ENCODE peak calls at places on chromosomes 2 and 18, in ten cellular contexts. S, G, V, Q, J, L, N, I, E and A are unnamed samples.

GRCh38 chr2:39581866-39582265 is 83.9 kb upstream of the TMEM178A start:
- DNase-seq in N (no peak), V (no peak), I (no peak), S (no peak), Q (no peak), J (no peak), E (no peak), L (no peak), G (no peak), A (no peak)

GRCh38 chr2:105943977-105944376 is 199.3 kb downstream of the NCK2 start:
- DNase-seq in V (no peak), N (no peak), I (no peak), S (no peak), J (no peak), G (no peak), Q (no peak), L (no peak), E (no peak), A (no peak)

GRCh38 chr18:9707381-9708056 is 582 bp upstream of the RAB31 start:
- DNase-seq in I (peak), G (no peak), L (no peak), Q (no peak), V (no peak), S (no peak), N (no peak), E (peak), J (no peak), A (peak)

GRCh38 chr2:22175002-22175401 is 1051.2 kb downstream of the TDRD15 start:
- DNase-seq in S (no peak), N (no peak), G (no peak), L (no peak), E (no peak), V (no peak), Q (no peak), I (no peak), J (no peak), A (no peak)

GRCh38 chr2:215780891-215781290 is 232.5 kb downstream of the MREG start:
- DNase-seq in I (no peak), S (no peak), E (no peak), L (no peak), G (no peak), J (no peak), N (no peak), Q (no peak), V (no peak), A (no peak)

GRCh38 chr2:127608061-127609011 is 37.6 kb upstream of the GPR17 start:
- DNase-seq in N (no peak), V (no peak), J (no peak), Q (no peak), G (no peak), L (no peak), I (no peak), S (no peak), E (no peak), A (no peak)

GRCh38 chr2:74890711-74891110 is 56.8 kb downstream of the HK2 start:
- DNase-seq in I (no peak), G (no peak), Q (no peak), J (no peak), S (no peak), V (no peak), E (no peak), N (no peak), L (no peak), A (no peak)

GRCh38 chr18:45325791-45326190 is 289.5 kb upstream of the SLC14A2 start:
- DNase-seq in E (no peak), J (no peak), N (no peak), Q (no peak), S (no peak), I (no peak), G (no peak), L (no peak), V (no peak), A (no peak)

GRCh38 chr2:233929352-233929843 is 12.2 kb downstream of the TRPM8 start:
- DNase-seq in Q (no peak), S (no peak), N (no peak), E (no peak), L (no peak), I (no peak), G (no peak), J (no peak), V (no peak), A (no peak)

GRCh38 chr2:157032019-157032418 is 225.5 kb upstream of the GALNT5 start:
- DNase-seq in Q (no peak), L (no peak), J (no peak), N (no peak), G (no peak), E (peak), V (no peak), I (peak), S (no peak), A (peak)

GRCh38 chr2:182057002-182057401 is 71.3 kb downstream of the PPP1R1C start:
- DNase-seq in E (no peak), S (no peak), Q (no peak), G (no peak), N (no peak), V (no peak), J (no peak), I (no peak), L (no peak), A (no peak)

GRCh38 chr2:8475349-8476045 is 206.4 kb upstream of the ID2 start:
- DNase-seq in J (no peak), E (no peak), G (no peak), L (no peak), Q (no peak), S (peak), N (no peak), V (no peak), I (no peak), A (no peak)

GRCh38 chr2:127437781-127438726 is 19.8 kb downstream of the PROC start:
- DNase-seq in L (no peak), J (no peak), Q (no peak), G (no peak), I (no peak), E (no peak), N (no peak), S (no peak), V (no peak), A (no peak)

GRCh38 chr2:179022685-179023084 is 27.3 kb downstream of the CCDC141 start:
- DNase-seq in N (no peak), I (no peak), G (no peak), J (no peak), E (no peak), Q (no peak), L (no peak), V (no peak), S (no peak), A (no peak)

GRCh38 chr2:53437371-53437770 is 330.2 kb upstream of the CHAC2 start:
- DNase-seq in N (no peak), S (no peak), I (peak), L (no peak), V (no peak), G (no peak), E (no peak), Q (no peak), J (no peak), A (peak)

GRCh38 chr2:119028327-119029174 is 86.6 kb downstream of the MARCO start:
- DNase-seq in L (no peak), N (no peak), V (no peak), G (no peak), I (peak), S (no peak), Q (no peak), J (no peak), E (peak), A (peak)

GRCh38 chr18:10453261-10453884 is 1.1 kb upstream of the APCDD1 start:
- DNase-seq in G (no peak), J (no peak), S (no peak), Q (no peak), E (no peak), L (no peak), V (no peak), I (no peak), N (no peak), A (no peak)

GRCh38 chr2:7845332-7845731 is 836.5 kb upstream of the ID2 start:
- DNase-seq in I (peak), V (no peak), L (no peak), G (no peak), S (no peak), Q (no peak), J (no peak), E (peak), N (no peak), A (peak)

GRCh38 chr18:38940863-38941531 is 1375.4 kb upstream of the CELF4 start:
- DNase-seq in I (peak), L (no peak), N (no peak), E (no peak), V (peak), S (peak), Q (no peak), J (peak), G (no peak), A (peak)

GRCh38 chr2:55985406-55985805 is 61.8 kb upstream of the EFEMP1 start:
- DNase-seq in N (no peak), G (no peak), E (no peak), Q (no peak), J (no peak), S (no peak), V (no peak), L (no peak), I (no peak), A (no peak)

GRCh38 chr2:62340981-62341624 is 145.2 kb downstream of the B3GNT2 start:
- DNase-seq in L (peak), J (no peak), G (no peak), I (no peak), E (peak), S (no peak), N (no peak), Q (no peak), V (no peak), A (peak)